ENCODE peak calls at places on chromosomes 2 and 18, in five cellular contexts. C is bronchial epithelial cell, A is GM12865, L is Panc1, J is fibroblast of lung. Y is an unnamed sample.

GRCh38 chr2:204135752-204136151 is 199.2 kb downstream of the ICOS start:
- DNase-seq in C (no peak), A (peak; percentile 3), L (no peak), J (no peak), Y (no peak)

GRCh38 chr2:74530239-74531161 is 767 bp downstream of the HTRA2 start:
- DNase-seq in C (no peak), A (peak; percentile 90), L (no peak), J (no peak), Y (peak; percentile 53)

GRCh38 chr18:69484699-69485396 is 84.2 kb downstream of the DOK6 start:
- DNase-seq in C (no peak), A (peak; percentile 25), L (no peak), J (peak; percentile 56), Y (no peak)

GRCh38 chr2:57720728-57721627 is 325.6 kb upstream of the VRK2 start:
- DNase-seq in C (peak; percentile 49), A (peak; percentile 76), L (peak; percentile 65), J (peak; percentile 59), Y (no peak)

GRCh38 chr2:115083216-115083615 is 640.8 kb downstream of the DPP10 start:
- DNase-seq in C (peak; percentile 18), A (no peak), L (no peak), J (no peak), Y (no peak)

GRCh38 chr18:59383831-59384230 is 24.8 kb upstream of the LMAN1 start:
- DNase-seq in C (no peak), A (no peak), L (no peak), J (no peak), Y (no peak)

GRCh38 chr2:10231551-10232085 is 71.1 kb upstream of the HPCAL1 start:
- DNase-seq in C (no peak), A (no peak), L (no peak), J (no peak), Y (no peak)

GRCh38 chr18:21117385-21118135 is 5.9 kb upstream of the ROCK1 start:
- DNase-seq in C (no peak), A (no peak), L (no peak), J (peak; percentile 81), Y (no peak)

GRCh38 chr18:42706618-42707017 is 408.9 kb downstream of the RIT2 start:
- DNase-seq in C (peak; percentile 97), A (peak; percentile 0), L (no peak), J (no peak), Y (peak; percentile 4)

GRCh38 chr2:69946351-69947077 is 14.9 kb downstream of the ASPRV1 start:
- DNase-seq in C (peak; percentile 97), A (peak; percentile 59), L (peak; percentile 83), J (peak; percentile 58), Y (peak; percentile 54)

GRCh38 chr18:51194604-51195003 is 2.9 kb downstream of the MEX3C start:
- DNase-seq in C (no peak), A (peak; percentile 33), L (no peak), J (no peak), Y (no peak)

GRCh38 chr2:120673571-120674061 is 62.1 kb upstream of the GLI2 start:
- DNase-seq in C (no peak), A (no peak), L (no peak), J (no peak), Y (no peak)

GRCh38 chr2:167181674-167182073 is 293.4 kb downstream of the XIRP2 start:
- DNase-seq in C (peak; percentile 67), A (no peak), L (no peak), J (no peak), Y (no peak)

GRCh38 chr2:236040600-236041328 is 127.4 kb downstream of the GBX2 start:
- DNase-seq in C (peak; percentile 91), A (no peak), L (no peak), J (no peak), Y (no peak)

GRCh38 chr2:3594493-3595281 is at the start of gene COLEC11:
- DNase-seq in C (no peak), A (no peak), L (no peak), J (no peak), Y (no peak)

GRCh38 chr2:88051792-88052191 is 3.8 kb downstream of the KRCC1 start:
- DNase-seq in C (no peak), A (no peak), L (no peak), J (no peak), Y (no peak)

GRCh38 chr2:219965287-219965870 is 337.9 kb downstream of the SLC4A3 start:
- DNase-seq in C (peak; percentile 48), A (no peak), L (no peak), J (no peak), Y (no peak)

GRCh38 chr2:25335971-25336370 is 5.8 kb downstream of the DNMT3A start:
- DNase-seq in C (no peak), A (no peak), L (no peak), J (no peak), Y (no peak)

GRCh38 chr2:19556648-19557047 is 198.2 kb upstream of the OSR1 start:
- DNase-seq in C (no peak), A (no peak), L (no peak), J (no peak), Y (no peak)

GRCh38 chr2:189624648-189625355 is 36.5 kb upstream of the ASNSD1 start:
- DNase-seq in C (peak; percentile 70), A (no peak), L (no peak), J (no peak), Y (no peak)

GRCh38 chr18:4842287-4842686 is 354.8 kb downstream of the AKAIN1 start:
- DNase-seq in C (peak; percentile 56), A (no peak), L (no peak), J (no peak), Y (no peak)

GRCh38 chr2:127165539-127165935 is 54.6 kb downstream of the CYP27C1 start:
- DNase-seq in C (no peak), A (no peak), L (no peak), J (no peak), Y (no peak)

GRCh38 chr2:23200056-23200455 is 184.9 kb upstream of the KLHL29 start:
- DNase-seq in C (no peak), A (no peak), L (no peak), J (no peak), Y (no peak)

GRCh38 chr2:70613510-70613909 is 59.9 kb upstream of the TGFA start:
- DNase-seq in C (no peak), A (no peak), L (no peak), J (no peak), Y (no peak)

GRCh38 chr2:145421841-145422240 is 901.9 kb upstream of the ZEB2 start:
- DNase-seq in C (no peak), A (no peak), L (no peak), J (no peak), Y (no peak)

GRCh38 chr2:18378020-18378653 is 182.3 kb downstream of the RDH14 start:
- DNase-seq in C (peak; percentile 36), A (peak; percentile 37), L (no peak), J (peak; percentile 61), Y (peak; percentile 23)

GRCh38 chr2:73746015-73746876 is 9.1 kb upstream of the TPRKB start:
- DNase-seq in C (no peak), A (no peak), L (no peak), J (no peak), Y (no peak)

GRCh38 chr18:59729781-59730180 is 32.6 kb upstream of the CCBE1 start:
- DNase-seq in C (peak; percentile 92), A (no peak), L (no peak), J (no peak), Y (no peak)

GRCh38 chr18:13287372-13287771 is 68.8 kb downstream of the LDLRAD4 start:
- DNase-seq in C (no peak), A (no peak), L (no peak), J (no peak), Y (no peak)
- H3K4me3 ChIP-seq in C (no peak overlapping the region), A (no peak overlapping the region), L (no peak overlapping the region), J (no peak overlapping the region), Y (no peak overlapping the region)

GRCh38 chr2:113407446-113408099 is 29.9 kb upstream of the ZNG1B start:
- DNase-seq in C (peak; percentile 73), A (no peak), L (no peak), J (peak; percentile 9), Y (no peak)
- TF ChIP-seq CTCF in C (peak; percentile 51), A (no peak), L (peak; percentile 46), J (peak; percentile 44), Y (no peak)

GRCh38 chr2:138780908-138781307 is 718 bp upstream of the NXPH2 start:
- DNase-seq in C (no peak), A (no peak), L (no peak), J (no peak), Y (no peak)
- H3K4me3 ChIP-seq in C (no peak overlapping the region), A (no peak overlapping the region), L (no peak overlapping the region), J (no peak overlapping the region), Y (no peak overlapping the region)

GRCh38 chr2:147464737-147465437 is 379.9 kb upstream of the ACVR2A start:
- DNase-seq in C (peak; percentile 73), A (no peak), L (no peak), J (no peak), Y (no peak)

GRCh38 chr2:147456729-147457128 is 388.1 kb upstream of the ACVR2A start:
- DNase-seq in C (no peak), A (no peak), L (no peak), J (no peak), Y (no peak)

GRCh38 chr2:147463881-147464520 is 380.8 kb upstream of the ACVR2A start:
- DNase-seq in C (no peak), A (no peak), L (no peak), J (no peak), Y (no peak)

GRCh38 chr2:147460140-147460539 is 384.7 kb upstream of the ACVR2A start:
- DNase-seq in C (peak; percentile 88), A (no peak), L (no peak), J (peak; percentile 44), Y (no peak)
- TF ChIP-seq CTCF in C (no peak), A (no peak), L (no peak), J (no peak), Y (no peak)

GRCh38 chr2:113240150-113240914 is 38.4 kb downstream of the PAX8 start:
- DNase-seq in C (peak; percentile 99), A (no peak), L (peak; percentile 61), J (peak; percentile 98), Y (no peak)

GRCh38 chr2:113233593-113234550 is 44.8 kb downstream of the PAX8 start:
- DNase-seq in C (peak; percentile 45), A (peak; percentile 11), L (no peak), J (no peak), Y (no peak)

GRCh38 chr2:113234721-113235346 is 43.9 kb downstream of the PAX8 start:
- DNase-seq in C (no peak), A (no peak), L (no peak), J (no peak), Y (no peak)

GRCh38 chr2:113237604-113238003 is 41.1 kb downstream of the PAX8 start:
- DNase-seq in C (no peak), A (no peak), L (no peak), J (no peak), Y (no peak)

DNA sequence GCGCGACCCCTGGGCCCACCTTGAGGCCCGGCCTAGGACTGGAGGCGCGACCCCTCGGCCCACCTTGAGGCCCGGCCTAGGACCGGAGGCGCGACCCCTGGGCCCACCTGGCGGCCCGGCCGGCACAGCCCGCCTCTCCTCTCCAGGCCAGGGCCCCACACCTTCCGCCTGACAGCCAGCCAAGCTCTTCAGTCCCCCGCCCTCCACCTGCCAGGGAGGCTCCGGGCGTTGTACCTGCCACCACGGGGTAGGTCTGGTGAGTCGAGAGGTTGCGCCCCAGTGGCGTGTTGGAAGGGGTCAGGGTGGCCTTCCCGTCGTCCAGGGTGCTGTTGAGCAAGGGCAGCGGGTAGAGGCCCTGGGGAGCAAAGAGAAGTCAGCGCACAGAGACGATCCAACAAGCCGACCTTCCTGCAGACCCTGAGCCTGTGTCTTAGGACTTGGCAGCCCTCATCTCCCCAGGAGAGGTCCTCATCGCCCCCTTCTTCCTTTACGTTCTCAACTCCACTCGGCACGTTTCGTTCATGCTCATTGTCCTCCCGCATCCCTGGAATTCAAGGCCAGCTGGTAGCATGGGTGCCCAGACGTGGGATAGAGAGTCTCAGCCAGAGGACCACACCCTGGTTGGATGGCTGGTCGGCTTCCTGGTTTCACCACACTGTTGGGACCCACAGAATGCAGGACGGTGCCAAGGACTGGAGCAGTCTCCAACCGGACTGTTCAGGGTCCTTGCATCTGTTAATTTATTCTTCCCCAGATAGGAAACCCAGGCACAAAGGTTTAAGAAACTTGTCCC is 42.2 kb downstream of the PAX8 start:
- DNase-seq in C (no peak), A (no peak), L (no peak), J (no peak), Y (no peak)
- H3K4me3 ChIP-seq in C (peak overlapping the region; percentile 12), A (no peak overlapping the region), L (no peak overlapping the region), J (no peak overlapping the region), Y (no peak overlapping the region)